ENCODE peak calls at places on chromosomes 1 and 21, in six cellular contexts. M is GM06990, H is RWPE1, S is choroid plexus epithelial cell, W is AG08395, V is left cardiac atrium. O is an unnamed sample.

GRCh38 chr1:228911225-228911624 is 175.9 kb downstream of the RHOU start:
- DNase-seq in M (no peak), S (no peak), V (no peak), W (no peak), H (no peak), O (no peak)

GRCh38 chr1:224262373-224263054 is 67.5 kb downstream of the NVL start:
- DNase-seq in M (no peak), S (peak), V (no peak), W (no peak), H (no peak), O (no peak)

GRCh38 chr1:40802078-40803075 is 18.8 kb downstream of the KCNQ4 start:
- DNase-seq in V (peak), M (peak), S (peak), W (peak), H (peak), O (no peak)

GRCh38 chr21:33261635-33262034 is 4.5 kb upstream of the IL10RB start:
- DNase-seq in S (peak), M (no peak), W (no peak), H (no peak), V (no peak), O (no peak)

GRCh38 chr1:25702101-25702775 is 85.6 kb downstream of the MAN1C1 start:
- DNase-seq in W (peak), V (no peak), S (peak), M (no peak), H (no peak), O (no peak)

GRCh38 chr1:67838180-67838912 is 5.1 kb upstream of the GNG12 start:
- DNase-seq in V (no peak), M (no peak), S (peak), W (peak), H (no peak), O (no peak)

GRCh38 chr1:232880354-232880753 is 70.1 kb upstream of the NTPCR start:
- DNase-seq in S (peak), H (peak), W (peak), M (no peak), V (no peak), O (no peak)

GRCh38 chr1:213931804-213932203 is 56.0 kb upstream of the PROX1 start:
- DNase-seq in V (no peak), W (no peak), H (no peak), S (no peak), M (no peak), O (no peak)

GRCh38 chr1:6872573-6873261 is 87.5 kb downstream of the CAMTA1 start:
- DNase-seq in H (no peak), S (peak), V (no peak), W (no peak), M (no peak), O (no peak)

GRCh38 chr1:227318003-227318851 is at the start of gene CDC42BPA:
- DNase-seq in W (peak), S (peak), M (peak), V (peak), H (peak), O (no peak)

GRCh38 chr1:14615539-14616218 is 17.2 kb downstream of the KAZN start:
- DNase-seq in V (no peak), S (no peak), M (no peak), H (no peak), W (no peak), O (no peak)

GRCh38 chr1:118370861-118371260 is 185.8 kb upstream of the SPAG17 start:
- DNase-seq in M (no peak), V (no peak), S (no peak), W (no peak), H (no peak), O (no peak)

GRCh38 chr21:28135646-28136045 is 857.0 kb downstream of the LTN1 start:
- DNase-seq in W (no peak), V (no peak), S (no peak), H (no peak), M (no peak), O (no peak)

GRCh38 chr1:64881281-64881680 is 85.1 kb downstream of the JAK1 start:
- DNase-seq in H (no peak), W (peak), V (no peak), S (peak), M (no peak), O (no peak)

GRCh38 chr1:45304311-45305081 is 22.2 kb upstream of the HPDL start:
- DNase-seq in H (no peak), V (no peak), W (no peak), S (peak), M (peak), O (no peak)

GRCh38 chr1:64624446-64624766 is 120.5 kb upstream of the RAVER2 start:
- DNase-seq in W (peak), S (peak), V (no peak), H (no peak), M (no peak), O (no peak)

GRCh38 chr1:27496604-27497155 is 6.7 kb upstream of the WASF2 start:
- DNase-seq in H (no peak), S (peak), M (no peak), W (no peak), V (no peak), O (no peak)

GRCh38 chr1:87017994-87018672 is 103.7 kb downstream of the HS2ST1 start:
- DNase-seq in M (no peak), S (no peak), H (no peak), V (no peak), W (no peak), O (no peak)

GRCh38 chr1:160993544-160993943 is 27.4 kb downstream of the F11R start:
- DNase-seq in S (peak), H (peak), M (no peak), V (no peak), W (peak), O (no peak)

GRCh38 chr1:179840107-179840506 is 37.5 kb downstream of the TOR1AIP2 start:
- DNase-seq in S (no peak), M (no peak), V (no peak), H (no peak), W (no peak), O (no peak)

GRCh38 chr1:237219751-237220150 is 177.8 kb downstream of the RYR2 start:
- DNase-seq in H (no peak), M (no peak), W (no peak), S (no peak), V (no peak), O (no peak)

GRCh38 chr1:191852907-191853306 is 305.4 kb upstream of the RGS18 start:
- DNase-seq in M (no peak), V (no peak), H (no peak), S (no peak), W (no peak), O (no peak)

GRCh38 chr1:67342002-67342890 is 34.6 kb downstream of the IL12RB2 start:
- DNase-seq in H (no peak), V (no peak), S (no peak), M (peak), W (no peak), O (peak)

GRCh38 chr1:147210987-147211386 is 14.2 kb downstream of the FMO5 start:
- DNase-seq in W (no peak), V (no peak), M (no peak), H (no peak), S (no peak), O (no peak)

GRCh38 chr1:171142081-171142450 is 43.0 kb upstream of the FMO2 start:
- DNase-seq in H (no peak), W (peak), S (peak), M (no peak), V (peak), O (no peak)

GRCh38 chr1:145887631-145888030 is 2.0 kb upstream of the ANKRD35 start:
- DNase-seq in W (no peak), H (no peak), V (no peak), S (peak), M (no peak), O (no peak)

GRCh38 chr1:100989306-100990077 is 36.1 kb downstream of the DPH5 start:
- DNase-seq in M (no peak), S (peak), V (no peak), H (peak), W (peak), O (no peak)

O was measured in GM12878.